ENCODE peak calls at places on chromosomes 13 and 19, in five cellular contexts. V is mesendoderm, X is coronary artery, C is ascending aorta, Z is HCT116. I is an unnamed sample.
A peak's percentile ranks its signal among the peaks of the same experiment; 100 is the strongest.

GRCh38 chr19:49157445-49158224 is at the start of gene TRPM4:
- DNase-seq in V (peak; percentile 94), X (peak; percentile 93), C (peak; percentile 95), Z (peak; percentile 62), I (no peak)

GRCh38 chr13:61777902-61778301 is 362.3 kb upstream of the PCDH20 start:
- DNase-seq in V (no peak), X (no peak), C (no peak), Z (no peak), I (no peak)

GRCh38 chr13:98824376-98825160 is 72.1 kb upstream of the SLC15A1 start:
- DNase-seq in V (no peak), X (no peak), C (no peak), Z (no peak), I (no peak)

GRCh38 chr19:37991841-37992248 is 84.8 kb downstream of the SIPA1L3 start:
- DNase-seq in V (peak; percentile 93), X (no peak), C (no peak), Z (no peak), I (no peak)

GRCh38 chr19:4012092-4012974 is 4.8 kb downstream of the PIAS4 start:
- DNase-seq in V (no peak), X (no peak), C (no peak), Z (no peak), I (no peak)

GRCh38 chr13:108102771-108103170 is 112.6 kb downstream of the LIG4 start:
- DNase-seq in V (no peak), X (no peak), C (no peak), Z (no peak), I (no peak)

GRCh38 chr19:8655340-8655709 is 24.9 kb downstream of the NFILZ start:
- DNase-seq in V (no peak), X (no peak), C (no peak), Z (no peak), I (no peak)

GRCh38 chr19:3095375-3096191 is 1.4 kb downstream of the GNA11 start:
- DNase-seq in V (peak; percentile 88), X (no peak), C (no peak), Z (no peak), I (no peak)

GRCh38 chr13:99406799-99407201 is 94.5 kb upstream of the TM9SF2 start:
- DNase-seq in V (no peak), X (no peak), C (peak; percentile 56), Z (no peak), I (no peak)

GRCh38 chr19:2033825-2034159 is 17.3 kb downstream of the MKNK2 start:
- DNase-seq in V (no peak), X (no peak), C (no peak), Z (no peak), I (no peak)

GRCh38 chr19:3285647-3286176 is 61.3 kb downstream of the CELF5 start:
- DNase-seq in V (no peak), X (no peak), C (no peak), Z (no peak), I (no peak)

GRCh38 chr13:112165712-112166111 is 98.8 kb downstream of the SOX1 start:
- DNase-seq in V (no peak), X (no peak), C (no peak), Z (no peak), I (no peak)

GRCh38 chr13:29556742-29557141 is 38.7 kb downstream of the SLC7A1 start:
- DNase-seq in V (no peak), X (no peak), C (no peak), Z (no peak), I (no peak)

GRCh38 chr19:51258165-51258564 is 7.3 kb downstream of the SIGLECL1 start:
- DNase-seq in V (no peak), X (no peak), C (no peak), Z (no peak), I (no peak)

GRCh38 chr19:47096721-47097120 is 16.9 kb downstream of the ZC3H4 start:
- DNase-seq in V (no peak), X (no peak), C (no peak), Z (no peak), I (no peak)

DNA sequence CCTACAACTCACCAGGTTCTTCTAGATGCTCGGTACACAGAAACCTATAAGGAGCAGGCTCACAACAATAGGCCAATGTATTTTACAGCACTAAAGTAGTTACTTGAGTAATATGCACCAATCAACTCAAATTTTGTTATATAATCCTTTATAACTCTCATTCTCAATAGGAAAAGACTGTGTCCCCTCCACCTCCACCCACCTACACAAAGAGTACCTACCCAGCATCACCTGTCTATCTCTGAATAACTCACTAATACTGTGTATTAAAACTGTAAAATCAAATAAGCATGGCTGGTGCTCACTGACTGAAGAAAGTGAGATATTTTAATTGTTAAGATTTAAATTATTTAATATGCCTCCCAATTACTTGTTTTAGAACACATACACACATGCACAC is 146.3 kb downstream of the ENOX1 start:
- DNase-seq in V (no peak), X (no peak), C (no peak), Z (no peak), I (no peak)
- H3K27ac ChIP-seq in V (no peak overlapping the region), X (no peak overlapping the region), C (no peak overlapping the region), Z (no peak overlapping the region), I (no peak overlapping the region)

GRCh38 chr19:11094520-11094894 is 5.2 kb downstream of the LDLR start:
- DNase-seq in V (no peak), X (no peak), C (no peak), Z (no peak), I (no peak)
- H3K27ac ChIP-seq in V (no peak overlapping the region), X (peak overlapping the region; percentile 48), C (peak overlapping the region; percentile 80), Z (peak overlapping the region; percentile 91), I (peak overlapping the region; percentile 44)

GRCh38 chr19:13120817-13121216 is 2.8 kb downstream of the NACC1 start:
- DNase-seq in V (no peak), X (no peak), C (no peak), Z (no peak), I (no peak)
- H3K27ac ChIP-seq in V (no peak overlapping the region), X (no peak overlapping the region), C (no peak overlapping the region), Z (no peak overlapping the region), I (no peak overlapping the region)

GRCh38 chr19:13781547-13781946 is 7.3 kb downstream of the C19orf53 start:
- DNase-seq in V (peak; percentile 91), X (peak; percentile 94), C (peak; percentile 96), Z (peak; percentile 54), I (no peak)
- H3K27ac ChIP-seq in V (no peak overlapping the region), X (peak overlapping the region; percentile 89), C (peak overlapping the region; percentile 77), Z (no peak overlapping the region), I (no peak overlapping the region)

GRCh38 chr13:24744247-24744646 is 19.7 kb upstream of the RNF17 start:
- DNase-seq in V (no peak), X (no peak), C (no peak), Z (no peak), I (no peak)

GRCh38 chr13:24741016-24741662 is 22.8 kb upstream of the RNF17 start:
- DNase-seq in V (peak; percentile 56), X (no peak), C (no peak), Z (no peak), I (no peak)

GRCh38 chr13:24742294-24742693 is 21.7 kb upstream of the RNF17 start:
- DNase-seq in V (peak; percentile 81), X (no peak), C (no peak), Z (no peak), I (no peak)

GRCh38 chr13:24741791-24742190 is 22.2 kb upstream of the RNF17 start:
- DNase-seq in V (no peak), X (no peak), C (no peak), Z (no peak), I (no peak)

GRCh38 chr13:24742986-24743385 is 21.0 kb upstream of the RNF17 start:
- DNase-seq in V (no peak), X (no peak), C (no peak), Z (no peak), I (no peak)
- H3K27ac ChIP-seq in V (no peak overlapping the region), X (no peak overlapping the region), C (no peak overlapping the region), Z (no peak overlapping the region), I (no peak overlapping the region)

GRCh38 chr19:55005684-55006488 is 32.2 kb downstream of the GP6 start:
- DNase-seq in V (peak; percentile 94), X (no peak), C (no peak), Z (peak; percentile 98), I (no peak)
- H3K27ac ChIP-seq in V (peak overlapping the region; percentile 2), X (no peak overlapping the region), C (no peak overlapping the region), Z (peak overlapping the region; percentile 81), I (no peak overlapping the region)

DNA sequence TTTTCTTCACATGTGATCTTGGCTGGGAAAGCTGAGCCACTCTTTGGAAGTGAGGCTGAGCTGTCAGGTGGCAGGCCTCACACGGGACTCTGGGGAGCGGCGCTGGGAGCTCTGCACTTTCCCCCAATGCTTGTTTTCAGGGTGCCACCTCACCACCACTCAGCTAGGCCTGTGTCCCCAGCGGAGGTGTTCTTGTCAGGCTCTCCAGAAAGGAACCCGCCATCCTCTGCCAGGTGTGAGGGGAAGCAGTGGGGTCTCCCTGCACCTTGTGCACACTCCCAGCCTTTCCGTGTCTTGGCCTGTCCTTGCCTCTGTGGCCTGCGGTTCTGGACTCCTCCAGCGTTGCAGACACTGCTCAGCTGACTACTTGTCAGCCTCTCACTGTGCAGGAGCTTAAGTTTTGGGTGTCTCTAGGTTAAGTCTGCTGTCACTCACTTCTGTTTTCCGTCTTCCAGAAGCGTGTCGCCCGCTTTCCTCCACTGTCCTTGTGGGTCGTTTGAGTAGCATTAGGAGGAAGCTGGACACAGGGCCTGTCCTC is 51.9 kb downstream of the GGACT start:
- DNase-seq in V (no peak), X (peak; percentile 47), C (no peak), Z (no peak), I (no peak)
- H3K27ac ChIP-seq in V (no peak overlapping the region), X (no peak overlapping the region), C (no peak overlapping the region), Z (no peak overlapping the region), I (no peak overlapping the region)

GRCh38 chr19:40580619-40581018 is 3.9 kb downstream of the SHKBP1 start:
- DNase-seq in V (no peak), X (no peak), C (no peak), Z (no peak), I (no peak)
- H3K27ac ChIP-seq in V (no peak overlapping the region), X (peak overlapping the region; percentile 47), C (no peak overlapping the region), Z (no peak overlapping the region), I (no peak overlapping the region)

DNA sequence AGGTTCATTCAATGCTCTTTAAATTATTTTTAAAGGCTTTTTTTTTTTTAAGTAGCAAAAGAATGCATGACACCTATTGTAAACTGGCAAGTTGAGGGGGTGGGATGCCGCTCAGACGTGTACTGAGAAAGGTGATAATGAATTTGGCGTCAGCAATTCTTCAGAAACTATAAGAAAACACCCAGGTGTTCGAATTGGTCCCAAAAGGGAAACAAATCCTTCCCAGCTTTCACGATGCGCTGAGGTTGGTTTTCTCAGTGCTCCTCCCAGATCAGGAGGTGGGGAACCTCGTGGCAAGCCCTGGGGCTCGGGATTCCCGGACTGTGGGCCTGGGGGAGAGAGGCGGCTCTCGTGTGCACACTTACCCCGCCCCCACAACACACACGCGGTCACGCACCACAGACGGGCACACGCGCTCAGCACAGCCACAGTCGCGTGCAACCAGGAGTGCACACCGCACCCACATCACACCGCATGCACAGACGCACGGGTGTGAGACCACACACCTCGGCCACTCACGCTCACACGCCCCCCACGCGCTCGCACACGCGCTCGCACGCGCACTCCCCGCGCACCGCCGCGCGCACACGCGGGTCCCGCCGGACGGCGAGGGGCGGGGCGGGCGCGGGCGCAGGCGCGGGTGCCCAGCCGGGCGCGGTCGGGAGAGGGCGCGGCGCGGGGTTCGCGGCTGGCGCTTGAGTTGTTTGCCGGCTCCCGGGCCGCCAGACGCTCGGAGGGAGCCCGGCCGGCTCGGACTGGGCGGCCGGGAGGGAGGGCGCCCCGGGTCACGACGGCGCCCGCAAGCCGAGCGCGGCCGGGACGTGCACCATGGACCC is at the start of gene FAM124A:
- DNase-seq in V (peak; percentile 61), X (no peak), C (peak; percentile 67), Z (peak; percentile 4), I (peak; percentile 48)
- H3K27ac ChIP-seq in V (peak within 1 kb of the TSS; percentile 59), X (peak within 1 kb of the TSS; percentile 73), C (peak within 1 kb of the TSS; percentile 12), Z (peak within 1 kb of the TSS; percentile 28), I (peak within 1 kb of the TSS; percentile 81)

GRCh38 chr19:11445141-11445540 is 9.7 kb downstream of the PRKCSH start:
- DNase-seq in V (no peak), X (peak; percentile 68), C (no peak), Z (no peak), I (no peak)
- H3K27ac ChIP-seq in V (no peak overlapping the region), X (no peak overlapping the region), C (no peak overlapping the region), Z (no peak overlapping the region), I (no peak overlapping the region)